ENCODE peak calls at places on chromosomes 3 and 15, in four cellular contexts. P is substantia nigra, H is NCI-H1092 treated with DMSO at 0.1 percent for 48 hours, D is AG04449. J is an unnamed sample.

GRCh38 chr3:152790988-152791387 is 43.9 kb upstream of the P2RY1 start:
- DNase-seq in P (no peak), H (no peak), D (no peak), J (no peak)

GRCh38 chr15:75161788-75162414 is 39.8 kb upstream of the C15orf39 start:
- DNase-seq in P (no peak), H (no peak), D (no peak), J (peak; percentile 41)

GRCh38 chr3:28745436-28745835 is 396.8 kb upstream of the AZI2 start:
- DNase-seq in P (no peak), H (no peak), D (no peak), J (no peak)

GRCh38 chr3:124834723-124835718 is 52.1 kb downstream of the ITGB5 start:
- DNase-seq in P (peak; percentile 28), H (peak; percentile 86), D (peak; percentile 63), J (no peak)

GRCh38 chr3:187101184-187102072 is 37.9 kb downstream of the RPL39L start:
- DNase-seq in P (peak; percentile 20), H (no peak), D (no peak), J (peak; percentile 24)

GRCh38 chr3:30511524-30512278 is 94.7 kb upstream of the TGFBR2 start:
- DNase-seq in P (no peak), H (no peak), D (peak; percentile 94), J (peak; percentile 72)

GRCh38 chr3:133367431-133367830 is 32.4 kb upstream of the BFSP2 start:
- DNase-seq in P (no peak), H (no peak), D (no peak), J (no peak)

GRCh38 chr3:192372001-192372400 is 355.3 kb downstream of the FGF12 start:
- DNase-seq in P (no peak), H (no peak), D (no peak), J (no peak)

GRCh38 chr3:20853890-20854289 is 667.9 kb upstream of the SGO1 start:
- DNase-seq in P (no peak), H (no peak), D (no peak), J (no peak)

GRCh38 chr3:29972594-29972993 is 633.8 kb upstream of the TGFBR2 start:
- DNase-seq in P (no peak), H (no peak), D (peak; percentile 80), J (no peak)

GRCh38 chr3:58899159-58899952 is 150.5 kb downstream of the CFAP20DC start:
- DNase-seq in P (no peak), H (no peak), D (no peak), J (no peak)

GRCh38 chr3:138578141-138578540 is 15.9 kb downstream of the CEP70 start:
- DNase-seq in P (no peak), H (no peak), D (no peak), J (no peak)

J was measured in GF-D8.